ENCODE peak calls at places on chromosomes 5 and 9, in four cellular contexts. One of them, this sample, is unnamed.

GRCh38 chr5:82183828-82184227 is 94.3 kb downstream of the RPS23 start:
- DNase-seq in WTC11: no peak
- DNase-seq in GM12878: peak
- DNase-seq in HepG2: no peak
- DNase-seq in this sample: no peak

GRCh38 chr9:124574944-124575343 is 67.7 kb upstream of the NR5A1 start:
- DNase-seq in WTC11: no peak
- DNase-seq in GM12878: no peak
- DNase-seq in HepG2: peak
- DNase-seq in this sample: no peak

GRCh38 chr9:68668127-68668526 is 36.9 kb upstream of the PIP5K1B start:
- DNase-seq in WTC11: no peak
- DNase-seq in GM12878: no peak
- DNase-seq in HepG2: no peak
- DNase-seq in this sample: no peak

GRCh38 chr5:170449232-170449631 is 54.6 kb upstream of the KCNIP1 start:
- DNase-seq in WTC11: no peak
- DNase-seq in GM12878: no peak
- DNase-seq in HepG2: no peak
- DNase-seq in this sample: no peak

GRCh38 chr9:10055886-10056395 is 556.9 kb downstream of the PTPRD start:
- DNase-seq in WTC11: no peak
- DNase-seq in GM12878: no peak
- DNase-seq in HepG2: no peak
- DNase-seq in this sample: no peak

GRCh38 chr5:100464418-100464817 is 70.8 kb upstream of the FAM174A start:
- DNase-seq in WTC11: no peak
- DNase-seq in GM12878: no peak
- DNase-seq in HepG2: no peak
- DNase-seq in this sample: no peak

GRCh38 chr9:96587295-96587694 is 32.3 kb downstream of the CDC14B start:
- DNase-seq in WTC11: no peak
- DNase-seq in GM12878: no peak
- DNase-seq in HepG2: no peak
- DNase-seq in this sample: no peak

GRCh38 chr9:134787601-134788531 is 92.7 kb upstream of the FCN2 start:
- DNase-seq in WTC11: no peak
- DNase-seq in GM12878: no peak
- DNase-seq in HepG2: no peak
- DNase-seq in this sample: no peak

GRCh38 chr5:39717186-39717897 is 292.6 kb upstream of the DAB2 start:
- DNase-seq in WTC11: no peak
- DNase-seq in GM12878: no peak
- DNase-seq in HepG2: no peak
- DNase-seq in this sample: no peak

GRCh38 chr9:22211588-22212360 is 202.7 kb upstream of the CDKN2B start:
- DNase-seq in WTC11: no peak
- DNase-seq in GM12878: no peak
- DNase-seq in HepG2: peak
- DNase-seq in this sample: no peak

GRCh38 chr5:166111021-166111420 is 2180.4 kb upstream of the WWC1 start:
- DNase-seq in WTC11: no peak
- DNase-seq in GM12878: no peak
- DNase-seq in HepG2: no peak
- DNase-seq in this sample: no peak

GRCh38 chr5:80114856-80115255 is 79.7 kb downstream of the THBS4 start:
- DNase-seq in WTC11: no peak
- DNase-seq in GM12878: no peak
- DNase-seq in HepG2: no peak
- DNase-seq in this sample: no peak

GRCh38 chr5:172688735-172689572 is 47.9 kb downstream of the NEURL1B start:
- DNase-seq in WTC11: no peak
- DNase-seq in GM12878: no peak
- DNase-seq in HepG2: no peak
- DNase-seq in this sample: no peak

GRCh38 chr5:38423536-38424178 is 132.8 kb downstream of the LIFR start:
- DNase-seq in WTC11: no peak
- DNase-seq in GM12878: no peak
- DNase-seq in HepG2: no peak
- DNase-seq in this sample: no peak

GRCh38 chr5:102823441-102823874 is 68.4 kb downstream of the PAM start:
- DNase-seq in WTC11: no peak
- DNase-seq in GM12878: no peak
- DNase-seq in HepG2: no peak
- DNase-seq in this sample: no peak

GRCh38 chr9:7234144-7234543 is 476.4 kb downstream of the KDM4C start:
- DNase-seq in WTC11: peak
- DNase-seq in GM12878: no peak
- DNase-seq in HepG2: peak
- DNase-seq in this sample: peak

GRCh38 chr5:14223372-14223771 is 80.2 kb downstream of the TRIO start:
- DNase-seq in WTC11: no peak
- DNase-seq in GM12878: no peak
- DNase-seq in HepG2: no peak
- DNase-seq in this sample: no peak

GRCh38 chr5:78527054-78527884 is 121.3 kb downstream of the LHFPL2 start:
- DNase-seq in WTC11: no peak
- DNase-seq in GM12878: no peak
- DNase-seq in HepG2: no peak
- DNase-seq in this sample: peak

GRCh38 chr5:35811108-35811741 is 45.5 kb upstream of the IL7R start:
- DNase-seq in WTC11: no peak
- DNase-seq in GM12878: no peak
- DNase-seq in HepG2: no peak
- DNase-seq in this sample: no peak

GRCh38 chr5:32848681-32849080 is 137.6 kb downstream of the NPR3 start:
- DNase-seq in WTC11: no peak
- DNase-seq in GM12878: no peak
- DNase-seq in HepG2: no peak
- DNase-seq in this sample: no peak

GRCh38 chr9:99778308-99778707 is 43.4 kb upstream of the NR4A3 start:
- DNase-seq in WTC11: no peak
- DNase-seq in GM12878: no peak
- DNase-seq in HepG2: no peak
- DNase-seq in this sample: peak

GRCh38 chr9:134740071-134740470 is 98.5 kb downstream of the COL5A1 start:
- DNase-seq in WTC11: no peak
- DNase-seq in GM12878: no peak
- DNase-seq in HepG2: no peak
- DNase-seq in this sample: no peak

GRCh38 chr9:135156525-135157510 is 69.3 kb downstream of the OLFM1 start:
- DNase-seq in WTC11: peak
- DNase-seq in GM12878: no peak
- DNase-seq in HepG2: peak
- DNase-seq in this sample: peak

GRCh38 chr5:170634236-170634990 is 130.6 kb downstream of the KCNIP1 start:
- DNase-seq in WTC11: no peak
- DNase-seq in GM12878: no peak
- DNase-seq in HepG2: no peak
- DNase-seq in this sample: no peak

GRCh38 chr5:77882670-77883257 is 106.6 kb upstream of the TBCA start:
- DNase-seq in WTC11: no peak
- DNase-seq in GM12878: no peak
- DNase-seq in HepG2: no peak
- DNase-seq in this sample: no peak

GRCh38 chr5:6435356-6435755 is 13.3 kb upstream of the UBE2QL1 start:
- DNase-seq in WTC11: peak
- DNase-seq in GM12878: no peak
- DNase-seq in HepG2: peak
- DNase-seq in this sample: peak

GRCh38 chr5:135813758-135814157 is 20.7 kb upstream of the SLC25A48 start:
- DNase-seq in WTC11: no peak
- DNase-seq in GM12878: no peak
- DNase-seq in HepG2: no peak
- DNase-seq in this sample: no peak

GRCh38 chr5:150672237-150672883 is 11.3 kb downstream of the MYOZ3 start:
- DNase-seq in WTC11: peak
- DNase-seq in GM12878: no peak
- DNase-seq in HepG2: no peak
- DNase-seq in this sample: no peak
- TF ChIP-seq CBFB in WTC11: no peak
- TF ChIP-seq CBFB in GM12878: no peak
- TF ChIP-seq CBFB in HepG2: no peak
- TF ChIP-seq CBFB in this sample: no peak

DNA sequence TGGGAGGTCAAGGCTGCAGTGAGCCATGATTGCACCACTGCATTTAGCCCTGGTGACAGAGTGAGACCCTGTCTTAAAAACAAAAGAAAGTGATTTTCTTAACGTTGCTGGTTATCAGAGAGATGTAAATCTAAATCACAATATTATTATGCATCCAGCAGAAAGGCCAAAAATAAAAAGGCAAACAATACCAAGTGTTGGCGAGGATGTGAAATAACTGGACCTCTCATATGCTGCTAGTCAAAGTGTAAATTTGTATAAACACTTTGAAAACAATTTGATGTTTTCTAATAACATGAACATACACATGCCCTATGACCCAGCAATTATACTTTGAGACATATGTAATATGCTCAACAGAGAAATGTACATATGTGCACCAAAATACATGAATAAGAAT is 110.7 kb upstream of the CNTLN start:
- DNase-seq in WTC11: no peak
- DNase-seq in GM12878: no peak
- DNase-seq in HepG2: no peak
- DNase-seq in this sample: no peak
- TF ChIP-seq SP1 in WTC11: no peak
- TF ChIP-seq SP1 in GM12878: no peak
- TF ChIP-seq SP1 in HepG2: no peak
- TF ChIP-seq SP1 in this sample: no peak

GRCh38 chr9:127057970-127058644 is 64.3 kb downstream of the ANGPTL2 start:
- DNase-seq in WTC11: no peak
- DNase-seq in GM12878: no peak
- DNase-seq in HepG2: no peak
- DNase-seq in this sample: no peak

GRCh38 chr9:127056446-127056845 is 66.0 kb downstream of the ANGPTL2 start:
- DNase-seq in WTC11: no peak
- DNase-seq in GM12878: no peak
- DNase-seq in HepG2: no peak
- DNase-seq in this sample: no peak

GRCh38 chr9:127053057-127053821 is 69.2 kb downstream of the ANGPTL2 start:
- DNase-seq in WTC11: no peak
- DNase-seq in GM12878: no peak
- DNase-seq in HepG2: no peak
- DNase-seq in this sample: no peak

GRCh38 chr9:127053908-127054307 is 68.5 kb downstream of the ANGPTL2 start:
- DNase-seq in WTC11: no peak
- DNase-seq in GM12878: no peak
- DNase-seq in HepG2: no peak
- DNase-seq in this sample: no peak

DNA sequence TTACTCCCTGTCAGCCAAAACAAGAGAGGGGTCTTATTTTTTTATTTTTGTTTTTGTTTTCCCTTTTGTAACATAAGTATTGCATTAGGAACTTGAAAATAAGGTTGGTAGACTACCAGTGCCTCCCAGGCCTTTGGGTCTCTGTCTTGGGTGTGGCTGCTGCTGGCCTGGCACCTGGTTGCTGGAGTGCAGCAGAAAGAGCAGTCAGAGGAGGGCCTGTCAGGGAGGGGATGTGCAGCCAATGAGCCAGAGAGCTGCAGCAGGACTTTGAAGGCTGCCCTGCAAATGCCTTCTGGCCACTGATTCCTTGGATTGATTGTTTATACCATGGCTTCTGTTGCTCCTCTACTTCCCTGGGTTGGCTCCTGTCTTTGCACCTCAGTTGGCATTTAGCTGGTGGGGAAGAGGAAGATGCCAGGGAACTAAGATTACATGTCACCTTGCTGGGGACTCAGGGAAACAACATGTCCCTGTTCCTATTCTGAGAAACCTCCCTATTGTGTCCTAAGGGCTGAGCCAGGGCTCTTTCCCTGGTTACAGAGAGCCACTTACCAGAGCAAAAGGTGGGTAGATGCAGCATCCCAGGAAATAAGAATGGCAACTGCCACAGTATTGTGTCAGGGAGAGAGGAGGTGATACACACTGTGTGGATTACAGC is 66.6 kb downstream of the ANGPTL2 start:
- DNase-seq in WTC11: no peak
- DNase-seq in GM12878: no peak
- DNase-seq in HepG2: no peak
- DNase-seq in this sample: no peak
- TF ChIP-seq CBFB in WTC11: no peak
- TF ChIP-seq CBFB in GM12878: no peak
- TF ChIP-seq CBFB in HepG2: no peak
- TF ChIP-seq CBFB in this sample: no peak

GRCh38 chr5:88684136-88684500 is 198.9 kb downstream of the MEF2C start:
- DNase-seq in WTC11: no peak
- DNase-seq in GM12878: no peak
- DNase-seq in HepG2: no peak
- DNase-seq in this sample: no peak

GRCh38 chr5:88681402-88681801 is 201.6 kb downstream of the MEF2C start:
- DNase-seq in WTC11: no peak
- DNase-seq in GM12878: no peak
- DNase-seq in HepG2: no peak
- DNase-seq in this sample: no peak

GRCh38 chr5:88682797-88683496 is 200.0 kb downstream of the MEF2C start:
- DNase-seq in WTC11: no peak
- DNase-seq in GM12878: no peak
- DNase-seq in HepG2: no peak
- DNase-seq in this sample: no peak

GRCh38 chr5:88686077-88686541 is 196.9 kb downstream of the MEF2C start:
- DNase-seq in WTC11: no peak
- DNase-seq in GM12878: no peak
- DNase-seq in HepG2: no peak
- DNase-seq in this sample: no peak

GRCh38 chr5:88683506-88684135 is 199.4 kb downstream of the MEF2C start:
- DNase-seq in WTC11: peak
- DNase-seq in GM12878: no peak
- DNase-seq in HepG2: peak
- DNase-seq in this sample: no peak
- TF ChIP-seq SP1 in WTC11: no peak
- TF ChIP-seq SP1 in GM12878: no peak
- TF ChIP-seq SP1 in HepG2: no peak
- TF ChIP-seq SP1 in this sample: no peak

GRCh38 chr9:105282870-105283621 is 38.6 kb downstream of the SLC44A1 start:
- DNase-seq in WTC11: no peak
- DNase-seq in GM12878: no peak
- DNase-seq in HepG2: no peak
- DNase-seq in this sample: no peak
- TF ChIP-seq CBFB in WTC11: no peak
- TF ChIP-seq CBFB in GM12878: no peak
- TF ChIP-seq CBFB in HepG2: no peak
- TF ChIP-seq CBFB in this sample: no peak